ENCODE peak calls at places on chromosomes 11 and 22, in nine cellular contexts. One of them, this sample, is unnamed.
A peak's percentile ranks its signal among the peaks of the same experiment; 100 is the strongest.

GRCh38 chr11:12150831-12151382 is 40.5 kb downstream of the MICAL2 start:
- DNase-seq in IMR-90: peak; percentile 93
- DNase-seq in mammary epithelial cell: peak; percentile 50
- DNase-seq in left lung: no peak
- DNase-seq in mucosa of descending colon: no peak
- DNase-seq in right lobe of liver: no peak
- DNase-seq in effector memory CD4-positive, alpha-beta T cell: no peak
- DNase-seq in sigmoid colon: no peak
- DNase-seq in right atrium auricular region: no peak
- DNase-seq in this sample: no peak

GRCh38 chr11:13928566-13929251 is 33.8 kb upstream of the SPON1 start:
- DNase-seq in mammary epithelial cell: peak; percentile 51
- DNase-seq in sigmoid colon: no peak
- DNase-seq in effector memory CD4-positive, alpha-beta T cell: no peak
- DNase-seq in IMR-90: peak; percentile 28
- DNase-seq in left lung: no peak
- DNase-seq in right atrium auricular region: no peak
- DNase-seq in right lobe of liver: no peak
- DNase-seq in mucosa of descending colon: no peak
- DNase-seq in this sample: no peak

GRCh38 chr11:8243458-8243857 is 20.2 kb downstream of the LMO1 start:
- DNase-seq in effector memory CD4-positive, alpha-beta T cell: no peak
- DNase-seq in IMR-90: no peak
- DNase-seq in mammary epithelial cell: no peak
- DNase-seq in mucosa of descending colon: peak; percentile 4
- DNase-seq in sigmoid colon: no peak
- DNase-seq in right lobe of liver: no peak
- DNase-seq in right atrium auricular region: no peak
- DNase-seq in left lung: no peak
- DNase-seq in this sample: no peak

GRCh38 chr11:96015911-96016565 is 92.1 kb upstream of the MTMR2 start:
- DNase-seq in right lobe of liver: no peak
- DNase-seq in effector memory CD4-positive, alpha-beta T cell: no peak
- DNase-seq in mammary epithelial cell: no peak
- DNase-seq in mucosa of descending colon: no peak
- DNase-seq in sigmoid colon: no peak
- DNase-seq in IMR-90: no peak
- DNase-seq in right atrium auricular region: no peak
- DNase-seq in left lung: no peak
- DNase-seq in this sample: no peak

GRCh38 chr22:19469421-19469820 is 9.6 kb downstream of the UFD1 start:
- DNase-seq in right atrium auricular region: no peak
- DNase-seq in mucosa of descending colon: no peak
- DNase-seq in sigmoid colon: no peak
- DNase-seq in right lobe of liver: no peak
- DNase-seq in left lung: no peak
- DNase-seq in effector memory CD4-positive, alpha-beta T cell: no peak
- DNase-seq in IMR-90: no peak
- DNase-seq in mammary epithelial cell: no peak
- DNase-seq in this sample: no peak

GRCh38 chr11:121892863-121893262 is 223.2 kb downstream of the BLID start:
- DNase-seq in mucosa of descending colon: no peak
- DNase-seq in effector memory CD4-positive, alpha-beta T cell: no peak
- DNase-seq in sigmoid colon: no peak
- DNase-seq in right lobe of liver: no peak
- DNase-seq in mammary epithelial cell: peak; percentile 85
- DNase-seq in left lung: no peak
- DNase-seq in IMR-90: peak; percentile 56
- DNase-seq in right atrium auricular region: no peak
- DNase-seq in this sample: no peak

GRCh38 chr11:73347067-73347466 is 29.1 kb upstream of the RELT start:
- DNase-seq in IMR-90: no peak
- DNase-seq in right atrium auricular region: no peak
- DNase-seq in right lobe of liver: no peak
- DNase-seq in effector memory CD4-positive, alpha-beta T cell: no peak
- DNase-seq in left lung: no peak
- DNase-seq in mammary epithelial cell: no peak
- DNase-seq in sigmoid colon: no peak
- DNase-seq in mucosa of descending colon: no peak
- DNase-seq in this sample: no peak

GRCh38 chr22:28802595-28803087 is 2.3 kb upstream of the XBP1 start:
- DNase-seq in sigmoid colon: no peak
- DNase-seq in right atrium auricular region: no peak
- DNase-seq in effector memory CD4-positive, alpha-beta T cell: no peak
- DNase-seq in right lobe of liver: no peak
- DNase-seq in mammary epithelial cell: no peak
- DNase-seq in left lung: no peak
- DNase-seq in mucosa of descending colon: peak; percentile 26
- DNase-seq in IMR-90: no peak
- DNase-seq in this sample: no peak

GRCh38 chr22:29773233-29773632 is 6.1 kb downstream of the UQCR10 start:
- DNase-seq in left lung: no peak
- DNase-seq in IMR-90: peak; percentile 61
- DNase-seq in right atrium auricular region: no peak
- DNase-seq in effector memory CD4-positive, alpha-beta T cell: no peak
- DNase-seq in mucosa of descending colon: no peak
- DNase-seq in right lobe of liver: no peak
- DNase-seq in mammary epithelial cell: peak; percentile 79
- DNase-seq in sigmoid colon: no peak
- DNase-seq in this sample: no peak

GRCh38 chr11:46920709-46921108 is 2.4 kb upstream of the LRP4 start:
- DNase-seq in IMR-90: peak; percentile 100
- DNase-seq in mucosa of descending colon: no peak
- DNase-seq in effector memory CD4-positive, alpha-beta T cell: no peak
- DNase-seq in sigmoid colon: peak; percentile 89
- DNase-seq in right lobe of liver: no peak
- DNase-seq in right atrium auricular region: peak; percentile 88
- DNase-seq in mammary epithelial cell: peak; percentile 91
- DNase-seq in left lung: no peak
- DNase-seq in this sample: no peak

GRCh38 chr11:46917109-46918086 is 952 bp downstream of the LRP4 start:
- DNase-seq in mammary epithelial cell: no peak
- DNase-seq in sigmoid colon: peak; percentile 65
- DNase-seq in mucosa of descending colon: peak; percentile 43
- DNase-seq in effector memory CD4-positive, alpha-beta T cell: no peak
- DNase-seq in right atrium auricular region: no peak
- DNase-seq in IMR-90: no peak
- DNase-seq in right lobe of liver: no peak
- DNase-seq in left lung: no peak
- DNase-seq in this sample: no peak

GRCh38 chr11:46918087-46918751 is at the start of gene LRP4:
- DNase-seq in left lung: no peak
- DNase-seq in mammary epithelial cell: no peak
- DNase-seq in right atrium auricular region: no peak
- DNase-seq in mucosa of descending colon: peak; percentile 75
- DNase-seq in sigmoid colon: peak; percentile 68
- DNase-seq in IMR-90: no peak
- DNase-seq in right lobe of liver: no peak
- DNase-seq in effector memory CD4-positive, alpha-beta T cell: no peak
- DNase-seq in this sample: no peak

GRCh38 chr11:46916669-46917108 is 1.7 kb downstream of the LRP4 start:
- DNase-seq in left lung: no peak
- DNase-seq in sigmoid colon: peak; percentile 88
- DNase-seq in IMR-90: peak; percentile 78
- DNase-seq in mucosa of descending colon: peak; percentile 55
- DNase-seq in right lobe of liver: no peak
- DNase-seq in mammary epithelial cell: peak; percentile 81
- DNase-seq in right atrium auricular region: peak; percentile 72
- DNase-seq in effector memory CD4-positive, alpha-beta T cell: no peak
- DNase-seq in this sample: no peak

GRCh38 chr11:46918778-46919513 is 596 bp upstream of the LRP4 start:
- DNase-seq in mucosa of descending colon: no peak
- DNase-seq in sigmoid colon: no peak
- DNase-seq in mammary epithelial cell: no peak
- DNase-seq in effector memory CD4-positive, alpha-beta T cell: no peak
- DNase-seq in right lobe of liver: no peak
- DNase-seq in right atrium auricular region: no peak
- DNase-seq in IMR-90: no peak
- DNase-seq in left lung: no peak
- DNase-seq in this sample: no peak
- H3K4me1 ChIP-seq in mucosa of descending colon: peaks cover 12% of the 10 kb centered on the region
- H3K4me1 ChIP-seq in sigmoid colon: peaks cover 61% of the 10 kb centered on the region
- H3K4me1 ChIP-seq in mammary epithelial cell: peaks cover 30% of the 10 kb centered on the region
- H3K4me1 ChIP-seq in effector memory CD4-positive, alpha-beta T cell: peaks cover 17% of the 10 kb centered on the region
- H3K4me1 ChIP-seq in right lobe of liver: no peaks in the 10 kb centered on the region
- H3K4me1 ChIP-seq in right atrium auricular region: no peaks in the 10 kb centered on the region
- H3K4me1 ChIP-seq in IMR-90: peaks cover 7% of the 10 kb centered on the region
- H3K4me1 ChIP-seq in left lung: no peaks in the 10 kb centered on the region
- H3K4me1 ChIP-seq in this sample: peaks cover 78% of the 10 kb centered on the region

DNA sequence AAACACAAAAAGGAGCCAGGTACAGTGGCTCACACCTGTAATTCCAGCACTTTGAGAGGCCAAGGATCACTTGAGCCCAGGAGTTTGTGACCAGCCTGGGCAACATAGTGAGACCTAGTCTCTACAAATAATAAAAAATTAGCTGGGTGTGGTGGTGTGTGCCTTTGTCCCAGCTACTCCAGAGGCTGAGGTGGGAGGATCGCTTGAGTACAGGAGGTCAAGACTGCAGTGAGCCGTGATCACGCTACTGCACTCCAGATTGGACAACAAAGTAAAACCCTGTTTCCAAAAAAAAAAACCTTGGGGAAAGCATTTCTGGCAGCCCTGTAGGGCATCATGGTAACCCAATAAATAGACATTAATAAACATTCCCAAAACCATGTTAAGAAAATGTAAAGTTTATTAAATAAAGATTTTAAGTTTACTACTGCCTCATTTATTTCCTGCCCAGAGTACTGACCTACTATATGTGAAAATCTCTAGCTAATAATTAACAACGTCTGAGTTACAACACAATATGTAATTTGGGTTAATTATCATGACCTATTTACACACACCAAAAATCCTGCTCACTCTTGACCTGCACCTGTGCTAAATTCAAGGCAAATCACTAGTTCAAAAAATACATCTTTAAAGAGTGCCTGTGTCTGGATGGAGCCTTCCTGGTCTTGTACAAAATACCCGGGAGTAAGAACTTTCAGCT is 8.4 kb downstream of the EEF1G start:
- DNase-seq in sigmoid colon: no peak
- DNase-seq in right atrium auricular region: no peak
- DNase-seq in mucosa of descending colon: no peak
- DNase-seq in IMR-90: no peak
- DNase-seq in right lobe of liver: no peak
- DNase-seq in effector memory CD4-positive, alpha-beta T cell: no peak
- DNase-seq in mammary epithelial cell: no peak
- DNase-seq in left lung: no peak
- DNase-seq in this sample: no peak
- H3K4me1 ChIP-seq in sigmoid colon: peaks cover 10% of the 10 kb centered on the region
- H3K4me1 ChIP-seq in right atrium auricular region: no peaks in the 10 kb centered on the region
- H3K4me1 ChIP-seq in mucosa of descending colon: peaks cover 10% of the 10 kb centered on the region
- H3K4me1 ChIP-seq in IMR-90: no peaks in the 10 kb centered on the region
- H3K4me1 ChIP-seq in right lobe of liver: no peaks in the 10 kb centered on the region
- H3K4me1 ChIP-seq in effector memory CD4-positive, alpha-beta T cell: peaks cover 10% of the 10 kb centered on the region
- H3K4me1 ChIP-seq in mammary epithelial cell: peaks cover 20% of the 10 kb centered on the region
- H3K4me1 ChIP-seq in left lung: peaks cover 10% of the 10 kb centered on the region
- H3K4me1 ChIP-seq in this sample: peaks cover 9% of the 10 kb centered on the region

GRCh38 chr11:65917077-65917433 is 1.8 kb downstream of the C11orf68 start:
- DNase-seq in sigmoid colon: no peak
- DNase-seq in left lung: no peak
- DNase-seq in IMR-90: no peak
- DNase-seq in effector memory CD4-positive, alpha-beta T cell: no peak
- DNase-seq in mammary epithelial cell: no peak
- DNase-seq in right lobe of liver: no peak
- DNase-seq in right atrium auricular region: no peak
- DNase-seq in mucosa of descending colon: no peak
- DNase-seq in this sample: no peak

GRCh38 chr11:65918211-65919150 is at the start of gene C11orf68:
- DNase-seq in IMR-90: no peak
- DNase-seq in effector memory CD4-positive, alpha-beta T cell: no peak
- DNase-seq in left lung: peak; percentile 58
- DNase-seq in mammary epithelial cell: peak; percentile 57
- DNase-seq in mucosa of descending colon: no peak
- DNase-seq in sigmoid colon: peak; percentile 80
- DNase-seq in right lobe of liver: no peak
- DNase-seq in right atrium auricular region: no peak
- DNase-seq in this sample: no peak

GRCh38 chr11:65916391-65916790 is 2.5 kb downstream of the C11orf68 start:
- DNase-seq in mammary epithelial cell: no peak
- DNase-seq in right lobe of liver: no peak
- DNase-seq in effector memory CD4-positive, alpha-beta T cell: no peak
- DNase-seq in mucosa of descending colon: no peak
- DNase-seq in sigmoid colon: no peak
- DNase-seq in left lung: no peak
- DNase-seq in right atrium auricular region: no peak
- DNase-seq in IMR-90: no peak
- DNase-seq in this sample: no peak

GRCh38 chr11:65919151-65920034 is at the start of gene DRAP1:
- DNase-seq in mucosa of descending colon: peak; percentile 99
- DNase-seq in sigmoid colon: peak; percentile 99
- DNase-seq in right atrium auricular region: peak; percentile 98
- DNase-seq in mammary epithelial cell: peak; percentile 97
- DNase-seq in left lung: peak; percentile 99
- DNase-seq in IMR-90: peak; percentile 97
- DNase-seq in effector memory CD4-positive, alpha-beta T cell: peak; percentile 100
- DNase-seq in right lobe of liver: peak; percentile 100
- DNase-seq in this sample: peak; percentile 93

DNA sequence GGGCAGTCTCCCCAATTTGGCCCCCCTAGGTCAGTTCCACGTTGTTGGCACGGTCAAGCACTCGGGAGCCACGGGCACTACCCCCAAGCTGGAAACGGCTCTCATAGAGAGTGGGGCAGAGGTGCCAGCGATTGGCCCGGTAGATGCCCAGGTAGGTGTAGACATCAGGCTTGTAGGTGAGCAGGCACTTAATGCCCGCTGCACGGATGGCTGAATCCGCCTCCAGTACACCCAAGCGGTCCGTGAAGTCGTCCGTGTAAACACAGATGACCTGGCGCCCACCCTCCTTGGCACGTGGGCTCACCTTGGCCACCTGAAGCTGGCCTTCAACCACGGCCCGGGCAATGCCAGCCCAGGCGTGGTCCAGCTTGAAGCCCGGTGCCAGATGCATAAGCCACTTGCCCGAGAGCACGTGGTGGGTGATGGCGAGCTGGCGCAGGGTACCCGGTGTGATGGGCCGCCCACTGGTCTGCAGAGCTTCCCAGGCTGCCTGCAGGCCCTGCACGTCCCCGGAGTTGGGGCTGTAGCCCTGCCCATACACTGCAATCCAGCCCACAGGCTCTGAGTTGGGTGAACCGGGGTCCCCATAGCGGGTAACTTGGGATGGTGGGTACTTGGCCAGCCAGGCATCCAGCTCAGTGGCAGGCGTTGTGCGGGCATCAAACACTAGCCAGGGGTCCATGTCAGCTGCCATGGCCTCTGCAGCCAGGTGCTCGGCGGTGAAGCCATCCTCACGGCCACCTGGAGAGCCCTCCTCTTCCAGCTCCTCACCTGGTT is 1.2 kb downstream of the C11orf68 start:
- DNase-seq in right lobe of liver: no peak
- DNase-seq in sigmoid colon: no peak
- DNase-seq in mucosa of descending colon: peak; percentile 50
- DNase-seq in mammary epithelial cell: no peak
- DNase-seq in left lung: no peak
- DNase-seq in IMR-90: no peak
- DNase-seq in effector memory CD4-positive, alpha-beta T cell: no peak
- DNase-seq in right atrium auricular region: no peak
- DNase-seq in this sample: no peak
- H3K4me1 ChIP-seq in right lobe of liver: no peaks in the 10 kb centered on the region
- H3K4me1 ChIP-seq in sigmoid colon: peaks cover 55% of the 10 kb centered on the region
- H3K4me1 ChIP-seq in mucosa of descending colon: peaks cover 36% of the 10 kb centered on the region
- H3K4me1 ChIP-seq in mammary epithelial cell: peaks cover 75% of the 10 kb centered on the region
- H3K4me1 ChIP-seq in left lung: peaks cover 41% of the 10 kb centered on the region
- H3K4me1 ChIP-seq in IMR-90: peaks cover 50% of the 10 kb centered on the region
- H3K4me1 ChIP-seq in effector memory CD4-positive, alpha-beta T cell: peaks cover 32% of the 10 kb centered on the region
- H3K4me1 ChIP-seq in right atrium auricular region: no peaks in the 10 kb centered on the region
- H3K4me1 ChIP-seq in this sample: peaks cover 57% of the 10 kb centered on the region

GRCh38 chr11:118223576-118223975 is 1.2 kb downstream of the JAML start:
- DNase-seq in right lobe of liver: no peak
- DNase-seq in sigmoid colon: no peak
- DNase-seq in IMR-90: no peak
- DNase-seq in mammary epithelial cell: no peak
- DNase-seq in mucosa of descending colon: no peak
- DNase-seq in effector memory CD4-positive, alpha-beta T cell: no peak
- DNase-seq in left lung: no peak
- DNase-seq in right atrium auricular region: no peak
- DNase-seq in this sample: no peak
- H3K4me1 ChIP-seq in right lobe of liver: no peaks in the 10 kb centered on the region
- H3K4me1 ChIP-seq in sigmoid colon: no peaks in the 10 kb centered on the region
- H3K4me1 ChIP-seq in IMR-90: no peaks in the 10 kb centered on the region
- H3K4me1 ChIP-seq in mammary epithelial cell: no peaks in the 10 kb centered on the region
- H3K4me1 ChIP-seq in mucosa of descending colon: no peaks in the 10 kb centered on the region
- H3K4me1 ChIP-seq in effector memory CD4-positive, alpha-beta T cell: peaks cover 65% of the 10 kb centered on the region
- H3K4me1 ChIP-seq in left lung: no peaks in the 10 kb centered on the region
- H3K4me1 ChIP-seq in right atrium auricular region: no peaks in the 10 kb centered on the region
- H3K4me1 ChIP-seq in this sample: no peaks in the 10 kb centered on the region